ENCODE peak calls at places on chromosomes 5 and 9, in nine cellular contexts. V is HCT116, Q is fibroblast of lung, G is endodermal cell, X is neural progenitor cell, D is PC-3, Y is H9, A is keratinocyte, W is trophoblast cell. J is an unnamed sample.

GRCh38 chr5:90889325-90889600 is 330.7 kb downstream of the ADGRV1 start:
- DNase-seq in V (no peak), Q (no peak), G (no peak), X (no peak), D (no peak), Y (no peak), A (no peak), W (no peak), J (no peak)

GRCh38 chr5:120368923-120369715 is 95.0 kb upstream of the PRR16 start:
- DNase-seq in V (no peak), Q (no peak), G (peak; percentile 60), X (no peak), D (peak; percentile 89), Y (peak; percentile 56), A (peak; percentile 40), W (no peak), J (peak; percentile 91)

GRCh38 chr9:95495988-95496387 is 20.8 kb downstream of the PTCH1 start:
- DNase-seq in V (no peak), Q (no peak), G (no peak), X (peak; percentile 93), D (no peak), Y (no peak), A (no peak), W (no peak), J (no peak)

GRCh38 chr5:154191467-154192261 is 1.1 kb downstream of the GALNT10 start:
- DNase-seq in V (no peak), Q (peak; percentile 58), G (no peak), X (no peak), D (no peak), Y (no peak), A (no peak), W (no peak), J (no peak)

GRCh38 chr5:3194141-3194540 is 401.5 kb upstream of the IRX1 start:
- DNase-seq in V (no peak), Q (no peak), G (no peak), X (no peak), D (no peak), Y (no peak), A (no peak), W (no peak), J (peak; percentile 46)

GRCh38 chr5:157160001-157160400 is 6.1 kb downstream of the GARIN3 start:
- DNase-seq in V (no peak), Q (no peak), G (no peak), X (no peak), D (no peak), Y (no peak), A (no peak), W (no peak), J (no peak)

GRCh38 chr5:36442352-36442751 is 140.7 kb upstream of the RANBP3L start:
- DNase-seq in V (no peak), Q (peak; percentile 60), G (no peak), X (no peak), D (no peak), Y (no peak), A (peak; percentile 88), W (peak; percentile 99), J (peak; percentile 76)

GRCh38 chr5:147483197-147483790 is 26.6 kb downstream of the DPYSL3 start:
- DNase-seq in V (no peak), Q (peak; percentile 70), G (no peak), X (no peak), D (peak; percentile 7), Y (no peak), A (no peak), W (no peak), J (no peak)

GRCh38 chr5:173618927-173619519 is 2.6 kb upstream of the BOD1 start:
- DNase-seq in V (peak; percentile 37), Q (peak; percentile 32), G (peak; percentile 68), X (peak; percentile 64), D (peak; percentile 87), Y (no peak), A (no peak), W (peak; percentile 85), J (peak; percentile 42)

GRCh38 chr5:112642885-112643284 is 94.8 kb upstream of the APC start:
- DNase-seq in V (no peak), Q (peak; percentile 39), G (no peak), X (no peak), D (no peak), Y (no peak), A (no peak), W (peak; percentile 87), J (no peak)

GRCh38 chr5:73912755-73913365 is 286.9 kb downstream of the ARHGEF28 start:
- DNase-seq in V (no peak), Q (peak; percentile 42), G (no peak), X (no peak), D (no peak), Y (no peak), A (no peak), W (no peak), J (no peak)

GRCh38 chr5:8683528-8683927 is 814.6 kb downstream of the MTRR start:
- DNase-seq in V (no peak), Q (no peak), G (no peak), X (no peak), D (no peak), Y (no peak), A (no peak), W (no peak), J (no peak)

GRCh38 chr5:142446131-142446959 is 121.5 kb upstream of the SPRY4 start:
- DNase-seq in V (peak; percentile 80), Q (peak; percentile 84), G (no peak), X (no peak), D (no peak), Y (no peak), A (no peak), W (peak; percentile 67), J (no peak)

GRCh38 chr5:150114773-150115408 is 28.5 kb upstream of the CSF1R start:
- DNase-seq in V (no peak), Q (no peak), G (no peak), X (peak; percentile 1), D (no peak), Y (peak; percentile 10), A (no peak), W (no peak), J (no peak)

GRCh38 chr5:171120986-171121622 is 187.9 kb upstream of the TLX3 start:
- DNase-seq in V (no peak), Q (no peak), G (no peak), X (no peak), D (no peak), Y (no peak), A (no peak), W (no peak), J (no peak)

GRCh38 chr5:39648539-39649200 is 223.9 kb upstream of the DAB2 start:
- DNase-seq in V (peak; percentile 88), Q (peak; percentile 51), G (peak; percentile 49), X (no peak), D (peak; percentile 93), Y (peak; percentile 38), A (no peak), W (peak; percentile 53), J (peak; percentile 73)

GRCh38 chr5:171418982-171419662 is at the start of gene FGF18:
- DNase-seq in V (peak; percentile 56), Q (peak; percentile 79), G (peak; percentile 92), X (peak; percentile 91), D (peak; percentile 50), Y (peak; percentile 86), A (no peak), W (peak; percentile 54), J (peak; percentile 56)

GRCh38 chr9:130805510-130806387 is 29.3 kb upstream of the ABL1 start:
- DNase-seq in V (no peak), Q (peak; percentile 40), G (no peak), X (no peak), D (no peak), Y (no peak), A (no peak), W (no peak), J (no peak)
- H3K9ac ChIP-seq in V (no peak overlapping the region), Q (no peak overlapping the region), G (no peak overlapping the region), X (no peak overlapping the region), D (no peak overlapping the region), Y (no peak overlapping the region), A (no peak overlapping the region), W (no peak overlapping the region), J (no peak overlapping the region)

DNA sequence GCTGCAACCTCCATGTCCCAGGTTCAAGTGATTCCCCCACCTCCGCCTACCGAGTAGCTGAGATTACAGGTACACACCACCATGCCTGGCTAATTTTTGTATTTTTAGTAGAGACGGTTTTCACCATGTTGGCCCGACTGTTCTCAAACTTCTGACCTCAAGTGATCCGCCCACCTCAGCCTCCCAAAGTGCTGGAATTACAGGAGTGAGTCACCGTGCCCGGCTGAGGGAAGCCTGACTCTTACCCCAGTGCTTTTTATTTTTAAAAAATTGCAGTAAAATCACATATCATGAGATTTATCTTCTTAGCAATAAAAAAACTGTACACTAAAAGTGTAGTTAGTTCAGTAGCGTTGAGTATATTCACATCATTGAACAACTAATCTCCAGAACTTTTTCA is 105.3 kb downstream of the SLIT3 start:
- DNase-seq in V (no peak), Q (peak; percentile 56), G (no peak), X (no peak), D (no peak), Y (no peak), A (no peak), W (no peak), J (no peak)
- H3K9ac ChIP-seq in V (no peak overlapping the region), Q (no peak overlapping the region), G (no peak overlapping the region), X (no peak overlapping the region), D (no peak overlapping the region), Y (no peak overlapping the region), A (no peak overlapping the region), W (no peak overlapping the region), J (no peak overlapping the region)

GRCh38 chr9:37369671-37370070 is 52.8 kb upstream of the GRHPR start:
- DNase-seq in V (no peak), Q (no peak), G (peak; percentile 46), X (no peak), D (no peak), Y (no peak), A (no peak), W (no peak), J (no peak)
- H3K9ac ChIP-seq in V (no peak overlapping the region), Q (no peak overlapping the region), G (no peak overlapping the region), X (no peak overlapping the region), D (no peak overlapping the region), Y (no peak overlapping the region), A (no peak overlapping the region), W (no peak overlapping the region), J (no peak overlapping the region)

DNA sequence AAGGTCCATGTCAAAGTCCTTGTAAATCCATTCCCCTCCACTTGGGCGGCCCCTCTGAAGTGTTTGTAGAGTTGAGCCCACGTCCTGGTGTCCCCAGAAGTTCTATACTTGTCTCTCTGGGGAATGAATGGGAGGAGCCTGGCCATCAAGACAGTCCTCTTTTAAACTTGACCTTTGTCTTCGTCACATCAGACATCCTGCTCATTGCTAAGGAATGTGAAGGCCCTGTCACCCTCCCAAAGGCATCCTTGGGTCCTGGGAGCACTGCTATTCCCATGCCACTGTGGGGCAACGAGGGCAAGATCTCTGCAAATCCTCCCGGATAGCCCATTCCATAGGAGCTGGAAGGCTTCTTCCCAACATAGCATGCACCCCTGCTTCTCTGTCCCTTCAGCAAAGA is 235.5 kb downstream of the SLIT3 start:
- DNase-seq in V (no peak), Q (no peak), G (no peak), X (no peak), D (peak; percentile 29), Y (no peak), A (no peak), W (peak; percentile 23), J (no peak)
- H3K9ac ChIP-seq in V (no peak overlapping the region), Q (no peak overlapping the region), G (no peak overlapping the region), X (no peak overlapping the region), D (no peak overlapping the region), Y (no peak overlapping the region), A (no peak overlapping the region), W (no peak overlapping the region), J (no peak overlapping the region)

J was measured in mammary epithelial cell.